ENCODE peak calls at places on chromosomes 4 and X, in nine cellular contexts. H, V, U, K, O, M, R, E and X are unnamed samples.

GRCh38 chr4:170068438-170069128 is 21.2 kb downstream of the AADAT start:
- DNase-seq in R (no peak), H (no peak), U (no peak), M (no peak), K (no peak), E (no peak), O (no peak), V (no peak), X (no peak)

GRCh38 chrX:23662853-23663252 is 4.4 kb upstream of the PRDX4 start:
- DNase-seq in E (no peak), V (no peak), K (no peak), H (no peak), U (no peak), R (no peak), M (peak), O (peak), X (peak)

GRCh38 chr4:110663206-110663605 is 40.3 kb upstream of the PITX2 start:
- DNase-seq in O (no peak), H (no peak), K (no peak), R (no peak), V (no peak), E (no peak), M (no peak), U (no peak), X (no peak)

GRCh38 chr4:79855081-79855480 is 217.9 kb downstream of the ANTXR2 start:
- DNase-seq in V (no peak), M (no peak), R (no peak), O (no peak), E (no peak), K (peak), U (no peak), H (no peak), X (no peak)

GRCh38 chrX:132909643-132910042 is 48.8 kb downstream of the HS6ST2 start:
- DNase-seq in O (peak), K (peak), R (no peak), M (no peak), H (no peak), V (no peak), U (no peak), E (no peak), X (peak)

GRCh38 chrX:24928114-24928513 is 87.7 kb downstream of the ARX start:
- DNase-seq in V (no peak), M (no peak), U (no peak), E (no peak), K (no peak), H (no peak), R (no peak), O (no peak), X (no peak)

GRCh38 chrX:131840799-131841495 is 182.2 kb upstream of the STK26 start:
- DNase-seq in M (no peak), U (no peak), R (no peak), O (no peak), H (no peak), V (no peak), K (no peak), E (no peak), X (no peak)

GRCh38 chr4:7906171-7906581 is 33.5 kb downstream of the AFAP1 start:
- DNase-seq in H (no peak), R (no peak), E (no peak), M (no peak), K (peak), O (no peak), U (no peak), V (no peak), X (no peak)

GRCh38 chr4:110636677-110637407 is 14.0 kb upstream of the PITX2 start:
- DNase-seq in K (no peak), U (peak), E (no peak), V (peak), O (no peak), R (no peak), H (no peak), M (peak), X (no peak)

GRCh38 chr4:10096201-10096975 is 20.2 kb downstream of the WDR1 start:
- DNase-seq in M (peak), V (no peak), K (peak), E (peak), O (peak), H (peak), R (peak), U (no peak), X (peak)

GRCh38 chr4:30538794-30539193 is 181.4 kb upstream of the PCDH7 start:
- DNase-seq in O (no peak), V (no peak), K (no peak), E (no peak), U (no peak), R (no peak), M (no peak), H (no peak), X (no peak)

GRCh38 chrX:119688856-119689455 is 4.0 kb downstream of the SEPTIN6 start:
- DNase-seq in E (no peak), V (no peak), K (no peak), U (no peak), R (no peak), O (no peak), M (no peak), H (no peak), X (no peak)

GRCh38 chr4:4762909-4763814 is 96.3 kb upstream of the MSX1 start:
- DNase-seq in H (no peak), O (peak), K (peak), M (peak), R (no peak), E (no peak), V (peak), U (peak), X (peak)

GRCh38 chr4:163331629-163332360 is 601 bp downstream of the NPY1R start:
- DNase-seq in R (no peak), O (peak), K (peak), M (peak), H (no peak), E (no peak), V (peak), U (peak), X (peak)

GRCh38 chr4:1872918-1873269 is 1.7 kb downstream of the NSD2 start:
- DNase-seq in H (no peak), O (peak), M (peak), U (no peak), K (peak), V (no peak), R (no peak), E (no peak), X (peak)

DNA sequence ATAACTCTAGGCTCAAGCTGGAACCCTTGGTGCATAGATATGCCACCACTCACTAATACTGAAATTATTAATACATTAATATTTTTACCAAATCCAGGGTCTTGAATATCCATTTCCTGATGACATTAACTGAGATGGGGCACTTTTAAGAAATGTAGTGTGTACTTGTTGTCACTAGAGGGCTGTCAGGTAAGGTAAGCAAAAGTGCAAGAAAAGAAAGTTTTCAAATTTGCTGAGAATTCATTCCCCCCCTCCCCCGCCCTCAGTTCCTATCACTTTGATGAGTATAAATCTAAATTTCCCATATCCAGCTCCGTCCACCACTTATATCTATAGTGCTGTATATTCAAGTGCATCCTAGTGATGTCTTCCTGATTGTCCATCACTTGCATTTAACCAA is 20.5 kb upstream of the WDR44 start:
- DNase-seq in M (peak), E (no peak), U (no peak), K (peak), R (no peak), V (no peak), H (no peak), O (no peak), X (peak)
- TF ChIP-seq CTCF in M (no peak), E (no peak), U (no peak), K (peak), R (peak), V (no peak), H (no peak), O (peak), X (peak)

DNA sequence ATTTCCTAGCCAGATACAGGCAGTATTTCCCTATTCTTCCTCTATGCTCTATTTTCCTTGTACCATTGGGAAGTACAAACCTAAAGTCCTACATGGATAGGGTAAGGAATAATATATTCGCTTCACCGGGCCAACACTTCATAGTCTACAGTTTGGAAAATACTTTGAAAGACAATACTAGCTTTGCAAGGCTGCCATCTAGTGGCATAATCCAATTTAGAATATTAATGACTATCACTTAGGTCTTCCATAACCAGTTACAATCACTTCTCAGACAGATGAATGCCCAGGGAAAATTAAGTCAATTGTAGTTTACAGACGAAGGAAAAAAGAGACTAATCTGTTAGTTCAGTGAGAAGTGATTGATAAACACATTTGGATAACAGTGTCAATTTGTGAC is 141.0 kb upstream of the FAM47C start:
- DNase-seq in E (peak), R (no peak), H (no peak), M (peak), U (no peak), O (peak), V (peak), K (peak), X (peak)
- TF ChIP-seq CTCF in E (no peak), R (peak), H (no peak), M (peak), U (peak), O (peak), V (peak), K (peak), X (peak)

DNA sequence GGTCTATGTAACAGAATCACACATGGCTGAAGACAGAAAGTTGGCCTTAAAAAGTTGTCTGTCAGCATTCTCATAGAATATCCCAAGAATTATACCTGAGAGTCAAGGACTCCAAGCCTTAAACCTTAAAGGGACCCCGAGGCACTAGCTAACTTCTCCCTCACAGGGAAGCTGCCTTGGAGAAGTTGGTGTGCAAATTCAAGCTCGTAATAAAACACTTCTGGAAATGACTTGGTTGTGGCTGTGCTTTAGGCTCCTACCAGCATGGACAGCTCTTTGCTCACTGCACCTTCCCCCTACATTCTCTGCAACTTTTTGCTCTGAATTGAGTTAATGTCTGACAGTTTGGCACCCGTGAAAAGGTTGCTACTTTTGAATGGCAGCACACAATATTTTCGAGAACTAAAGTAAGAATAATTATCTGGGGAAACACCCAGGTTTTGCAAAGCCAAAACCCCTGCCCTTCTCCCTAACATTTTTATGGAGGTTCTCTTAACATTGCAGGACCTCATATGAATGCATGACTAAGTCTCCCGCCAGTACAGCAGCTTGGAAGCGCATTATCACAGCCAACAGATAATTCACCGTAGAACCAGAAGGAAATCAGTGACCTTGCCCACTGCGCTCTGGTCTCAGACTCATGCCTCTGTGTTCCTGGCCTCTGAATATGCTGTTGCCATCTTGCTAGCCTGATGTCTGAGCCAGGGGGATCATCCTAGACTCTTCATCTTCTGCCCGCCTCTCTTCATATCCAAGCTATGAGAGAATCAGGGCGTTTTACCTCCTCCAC is 91.0 kb downstream of the MGST2 start:
- DNase-seq in V (no peak), H (no peak), R (no peak), E (no peak), O (no peak), K (no peak), U (no peak), M (no peak), X (no peak)
- TF ChIP-seq CTCF in V (no peak), H (no peak), R (no peak), E (no peak), O (no peak), K (no peak), U (no peak), M (no peak), X (no peak)

GRCh38 chrX:134749651-134750450 is 91.6 kb upstream of the PLAC1 start:
- DNase-seq in O (no peak), V (no peak), K (no peak), R (no peak), E (no peak), U (no peak), M (no peak), H (no peak), X (no peak)

GRCh38 chrX:134752558-134752957 is 94.3 kb upstream of the PLAC1 start:
- DNase-seq in M (no peak), O (no peak), U (no peak), K (no peak), R (no peak), V (no peak), E (no peak), H (no peak), X (no peak)

GRCh38 chrX:134758652-134759051 is 100.4 kb upstream of the PLAC1 start:
- DNase-seq in E (no peak), U (no peak), O (no peak), V (no peak), H (no peak), R (no peak), M (no peak), K (no peak), X (no peak)

GRCh38 chrX:134753185-134754008 is 95.1 kb upstream of the PLAC1 start:
- DNase-seq in U (peak), M (no peak), V (no peak), R (no peak), H (no peak), O (peak), E (no peak), K (peak), X (peak)
- TF ChIP-seq CTCF in U (peak), M (no peak), V (no peak), R (no peak), H (no peak), O (peak), E (no peak), K (peak), X (peak)

DNA sequence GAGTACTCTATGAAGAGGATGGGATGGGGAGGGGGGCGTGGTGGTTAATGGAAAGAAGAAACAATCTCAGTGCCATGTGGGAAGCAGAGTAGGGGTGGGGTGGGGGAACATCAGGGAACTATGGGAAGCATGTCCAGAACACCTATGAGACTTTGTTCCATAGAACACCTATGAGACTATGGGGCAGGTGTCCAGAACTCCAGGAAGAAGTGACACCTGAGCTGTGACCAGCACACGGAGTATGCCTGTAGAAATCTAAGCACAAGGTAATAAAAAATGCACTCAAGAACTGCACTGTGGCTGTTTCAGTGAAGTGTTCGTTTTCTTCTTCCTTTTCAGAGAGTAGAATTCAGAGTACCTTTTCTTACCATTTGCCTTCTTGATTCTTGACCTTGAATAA is 704.8 kb upstream of the TENM3 start:
- DNase-seq in H (no peak), U (no peak), M (no peak), K (no peak), O (no peak), E (no peak), R (no peak), V (no peak), X (no peak)
- TF ChIP-seq CTCF in H (no peak), U (no peak), M (no peak), K (no peak), O (no peak), E (no peak), R (no peak), V (no peak), X (no peak)

DNA sequence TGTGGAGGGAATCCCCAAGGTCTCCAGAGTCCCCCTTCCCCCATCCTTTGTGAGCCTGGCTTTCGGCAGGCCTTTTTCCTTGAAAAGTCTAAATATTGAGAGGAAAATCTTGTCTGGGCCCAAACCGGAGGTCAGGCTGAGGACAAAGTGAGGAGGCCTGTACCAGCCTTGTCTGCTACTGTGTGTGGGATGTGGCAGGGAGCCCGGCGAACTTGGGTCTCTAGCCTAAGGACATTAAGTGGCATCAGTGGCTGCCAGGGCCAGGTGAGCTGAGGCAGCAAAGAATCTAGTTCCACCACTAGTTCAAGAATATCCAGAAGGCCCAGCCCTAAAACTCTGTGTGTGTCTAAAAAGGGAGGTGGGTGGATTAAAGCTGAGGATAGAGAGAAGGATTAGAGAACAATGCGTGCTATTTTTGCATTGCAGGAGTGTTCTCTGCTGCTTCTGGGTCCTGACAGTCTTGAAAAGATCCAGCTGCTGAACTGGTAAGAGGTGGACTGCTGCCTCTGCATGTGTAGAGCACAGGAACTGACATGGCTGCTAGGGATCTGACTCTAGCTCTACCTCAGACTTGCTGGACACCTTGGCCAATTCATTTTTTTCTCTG is 1.2 kb upstream of the AMER1 start:
- DNase-seq in H (no peak), V (no peak), M (no peak), O (peak), U (no peak), K (no peak), R (no peak), E (no peak), X (no peak)
- TF ChIP-seq CTCF in H (no peak), V (no peak), M (no peak), O (no peak), U (no peak), K (no peak), R (no peak), E (no peak), X (no peak)

DNA sequence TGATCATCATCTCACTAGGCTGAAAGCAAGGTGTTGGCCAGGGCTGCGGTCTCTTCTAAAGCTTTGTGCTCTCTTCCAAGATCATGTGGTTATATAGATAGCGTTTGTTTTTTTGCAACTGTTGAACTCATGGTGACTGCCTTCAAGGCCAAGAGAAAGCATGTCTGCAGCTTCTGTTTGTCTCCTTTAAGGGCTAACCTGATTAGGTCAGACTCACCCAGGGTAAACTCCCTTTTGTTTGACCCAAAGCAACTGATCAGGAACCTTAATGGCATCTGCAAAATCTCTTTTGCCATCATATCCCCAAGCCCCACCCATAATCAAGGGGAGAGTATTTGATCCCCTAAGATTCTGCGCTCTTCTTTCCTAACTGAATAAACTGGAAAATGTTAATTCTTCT is 72.2 kb upstream of the ALG13 start:
- DNase-seq in O (no peak), K (no peak), V (no peak), U (no peak), R (no peak), E (no peak), M (no peak), H (no peak), X (no peak)
- TF ChIP-seq CTCF in O (no peak), K (no peak), V (no peak), U (no peak), R (no peak), E (no peak), M (no peak), H (no peak), X (no peak)

GRCh38 chr4:186033027-186033426 is 35.9 kb upstream of the TLR3 start:
- DNase-seq in U (no peak), R (no peak), V (no peak), M (no peak), O (no peak), E (no peak), H (no peak), K (no peak), X (no peak)

GRCh38 chr4:186030795-186031194 is 38.2 kb upstream of the TLR3 start:
- DNase-seq in K (no peak), U (no peak), V (no peak), H (no peak), O (no peak), E (no peak), R (no peak), M (no peak), X (no peak)

GRCh38 chr4:186027405-186027804 is 41.6 kb upstream of the TLR3 start:
- DNase-seq in E (no peak), K (no peak), V (no peak), H (no peak), R (no peak), O (peak), M (no peak), U (no peak), X (no peak)

GRCh38 chr4:186029731-186030421 is 39.1 kb upstream of the TLR3 start:
- DNase-seq in M (no peak), H (peak), O (no peak), U (peak), V (no peak), K (peak), R (no peak), E (peak), X (no peak)

GRCh38 chr4:186032259-186032658 is 36.7 kb upstream of the TLR3 start:
- DNase-seq in R (no peak), E (no peak), U (peak), O (no peak), H (no peak), V (no peak), M (no peak), K (no peak), X (no peak)
- TF ChIP-seq CTCF in R (no peak), E (no peak), U (peak), O (peak), H (no peak), V (no peak), M (no peak), K (peak), X (no peak)

DNA sequence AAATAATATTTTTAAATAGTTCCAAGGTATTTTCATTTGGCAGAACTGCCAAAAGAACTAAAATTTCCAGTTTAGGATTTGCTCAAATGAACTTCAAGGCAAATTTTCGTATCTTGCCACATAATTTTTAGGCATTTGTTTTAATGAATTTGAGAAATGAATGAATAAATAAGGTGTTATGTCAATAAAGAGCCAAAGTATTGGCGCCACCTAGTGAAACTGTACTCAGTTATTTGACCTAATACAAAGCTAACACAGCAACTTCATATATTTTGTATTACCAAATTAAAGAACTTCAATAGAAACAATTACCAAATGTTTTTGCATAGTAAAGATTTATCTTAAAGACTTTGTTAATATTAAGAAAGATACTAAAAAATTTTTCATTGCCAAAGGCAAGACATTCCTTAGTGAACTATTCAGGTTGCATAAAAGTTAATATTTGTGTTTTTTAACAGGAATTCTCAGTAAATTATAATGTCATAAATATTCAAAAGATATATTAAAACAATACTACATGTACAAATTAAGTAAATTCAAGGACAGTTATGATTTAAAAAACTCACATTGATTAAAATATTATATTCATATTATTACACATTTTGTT is 50.3 kb downstream of the STPG2 start:
- DNase-seq in V (no peak), M (no peak), H (no peak), O (no peak), U (no peak), E (no peak), R (no peak), K (peak), X (peak)
- TF ChIP-seq CTCF in V (peak), M (no peak), H (no peak), O (peak), U (peak), E (no peak), R (peak), K (peak), X (peak)

GRCh38 chr4:108477527-108478108 is 142.8 kb upstream of the RPL34 start:
- DNase-seq in R (no peak), O (no peak), K (no peak), U (no peak), E (no peak), M (no peak), V (no peak), H (no peak), X (peak)

GRCh38 chr4:108473163-108473720 is 147.1 kb upstream of the RPL34 start:
- DNase-seq in U (no peak), H (no peak), K (no peak), O (no peak), V (no peak), R (no peak), M (no peak), E (no peak), X (peak)
- TF ChIP-seq CTCF in U (no peak), H (no peak), K (no peak), O (no peak), V (no peak), R (peak), M (no peak), E (no peak), X (no peak)